ENCODE peak calls at places on chromosome 13, in four cellular contexts. U, O, L and N are unnamed samples.

GRCh38 chr13:35855531-35856019 is 275.6 kb downstream of the DCLK1 start:
- DNase-seq in U (peak), O (no peak), L (peak), N (peak)

GRCh38 chr13:46894534-46894906 is 2.3 kb downstream of the HTR2A start:
- DNase-seq in U (no peak), O (no peak), L (no peak), N (no peak)

GRCh38 chr13:40445557-40445990 is 220.9 kb downstream of the FOXO1 start:
- DNase-seq in U (no peak), O (peak), L (peak), N (peak)

GRCh38 chr13:100506154-100506553 is 82.4 kb downstream of the GGACT start:
- DNase-seq in U (no peak), O (no peak), L (no peak), N (no peak)

GRCh38 chr13:99357149-99357596 is 50.0 kb upstream of the GPR183 start:
- DNase-seq in U (no peak), O (no peak), L (peak), N (no peak)

GRCh38 chr13:28820099-28821051 is at the start of gene MTUS2:
- DNase-seq in U (no peak), O (no peak), L (no peak), N (no peak)

GRCh38 chr13:70884196-70884595 is 775.9 kb upstream of the KLHL1 start:
- DNase-seq in U (no peak), O (no peak), L (no peak), N (no peak)

GRCh38 chr13:93640452-93640851 is 413.8 kb downstream of the GPC6 start:
- DNase-seq in U (no peak), O (no peak), L (no peak), N (no peak)

GRCh38 chr13:26017196-26017921 is 34.5 kb downstream of the SHISA2 start:
- DNase-seq in U (no peak), O (no peak), L (no peak), N (no peak)

GRCh38 chr13:110277357-110277950 is 29.5 kb downstream of the COL4A1 start:
- DNase-seq in U (no peak), O (no peak), L (no peak), N (no peak)

GRCh38 chr13:47478985-47479384 is 522.1 kb downstream of the SUCLA2 start:
- DNase-seq in U (no peak), O (no peak), L (no peak), N (no peak)

GRCh38 chr13:28138012-28138755 is at the start of gene PAN3:
- DNase-seq in U (peak), O (peak), L (peak), N (peak)

GRCh38 chr13:84844473-84844872 is 954.7 kb downstream of the SLITRK6 start:
- DNase-seq in U (no peak), O (no peak), L (peak), N (no peak)

GRCh38 chr13:45185286-45185685 is 15.6 kb downstream of the KCTD4 start:
- DNase-seq in U (no peak), O (no peak), L (no peak), N (no peak)

GRCh38 chr13:23567792-23568480 is 2.3 kb upstream of the TNFRSF19 start:
- DNase-seq in U (no peak), O (no peak), L (no peak), N (no peak)

GRCh38 chr13:42740753-42741152 is 40.6 kb upstream of the FAM216B start:
- DNase-seq in U (no peak), O (no peak), L (peak), N (no peak)

GRCh38 chr13:110746443-110746842 is 32.9 kb downstream of the ING1 start:
- DNase-seq in U (no peak), O (no peak), L (no peak), N (no peak)

GRCh38 chr13:107835339-107836018 is 379.9 kb downstream of the LIG4 start:
- DNase-seq in U (no peak), O (no peak), L (peak), N (no peak)

GRCh38 chr13:112558696-112559418 is 29.1 kb downstream of the TUBGCP3 start:
- DNase-seq in U (no peak), O (no peak), L (no peak), N (no peak)

GRCh38 chr13:31101511-31102170 is 60.1 kb downstream of the HSPH1 start:
- DNase-seq in U (no peak), O (no peak), L (no peak), N (no peak)

GRCh38 chr13:106534844-106535551 is 464 bp downstream of the EFNB2 start:
- DNase-seq in U (no peak), O (no peak), L (no peak), N (no peak)

GRCh38 chr13:46575843-46576242 is 22.9 kb downstream of the LRCH1 start:
- DNase-seq in U (no peak), O (no peak), L (peak), N (no peak)

GRCh38 chr13:52454459-52454824 is 836 bp upstream of the CKAP2 start:
- DNase-seq in U (no peak), O (peak), L (peak), N (peak)

GRCh38 chr13:72463561-72463960 is 263.9 kb downstream of the MZT1 start:
- DNase-seq in U (no peak), O (no peak), L (no peak), N (no peak)

GRCh38 chr13:113121183-113121927 is 1.2 kb upstream of the F10 start:
- DNase-seq in U (no peak), O (no peak), L (no peak), N (no peak)

GRCh38 chr13:78978381-78978998 is 319.5 kb upstream of the OBI1 start:
- DNase-seq in U (peak), O (peak), L (peak), N (peak)

GRCh38 chr13:48125794-48126228 is 30.9 kb upstream of the MED4 start:
- DNase-seq in U (no peak), O (no peak), L (no peak), N (no peak)

GRCh38 chr13:99980201-99981114 is 1.1 kb upstream of the ZIC2 start:
- DNase-seq in U (no peak), O (no peak), L (peak), N (peak)

GRCh38 chr13:42046448-42046847 is 2.0 kb upstream of the DGKH start:
- DNase-seq in U (no peak), O (no peak), L (no peak), N (no peak)

GRCh38 chr13:78680611-78681010 is 21.7 kb upstream of the OBI1 start:
- DNase-seq in U (no peak), O (no peak), L (no peak), N (no peak)

GRCh38 chr13:39263033-39263432 is 224.8 kb downstream of the NHLRC3 start:
- DNase-seq in U (peak), O (peak), L (peak), N (no peak)

GRCh38 chr13:98738213-98738612 is 14.3 kb downstream of the SLC15A1 start:
- DNase-seq in U (peak), O (no peak), L (no peak), N (no peak)

GRCh38 chr13:26707122-26708006 is 53.2 kb downstream of the GPR12 start:
- DNase-seq in U (no peak), O (peak), L (peak), N (peak)

GRCh38 chr13:48976677-48977625 is 1.2 kb downstream of the FNDC3A start:
- DNase-seq in U (no peak), O (no peak), L (peak), N (no peak)

GRCh38 chr13:65966991-65967451 is 1263.1 kb downstream of the PCDH9 start:
- DNase-seq in U (peak), O (no peak), L (peak), N (no peak)

GRCh38 chr13:96898855-96899254 is 95.4 kb downstream of the OXGR1 start:
- DNase-seq in U (no peak), O (no peak), L (no peak), N (no peak)

GRCh38 chr13:45215392-45216077 is 14.7 kb upstream of the KCTD4 start:
- DNase-seq in U (no peak), O (no peak), L (no peak), N (no peak)